ENCODE peak calls at places on chromosomes 1 and 21, in six cellular contexts. T is IMR-90; I is right cardiac atrium; V is fibroblast of lung; P is kidney; Q is CD8-positive, alpha-beta memory T cell. O is an unnamed sample. For H3K4me1, the result is how much of the 10 kb centered on the place peaks cover.

GRCh38 chr1:152479792-152480595 is 30.6 kb upstream of the LCE5A start:
- DNase-seq in Q (peak), P (no peak), I (peak), V (no peak), T (peak), O (peak)

GRCh38 chr1:234562336-234562735 is 47.6 kb downstream of the IRF2BP2 start:
- DNase-seq in Q (no peak), V (no peak), P (no peak), I (no peak), T (no peak), O (no peak)

GRCh38 chr1:7298749-7299151 is 472.3 kb upstream of the VAMP3 start:
- DNase-seq in P (no peak), V (peak), T (peak), Q (no peak), I (no peak), O (no peak)

GRCh38 chr1:5918275-5918649 is 74.0 kb downstream of the NPHP4 start:
- DNase-seq in Q (no peak), P (no peak), I (no peak), V (no peak), T (no peak), O (no peak)

GRCh38 chr1:15417365-15417934 is 7.8 kb downstream of the EFHD2 start:
- DNase-seq in T (peak), P (no peak), I (peak), V (peak), Q (peak), O (no peak)

GRCh38 chr1:107250169-107250568 is 109.3 kb downstream of the NTNG1 start:
- DNase-seq in Q (no peak), P (no peak), T (no peak), I (no peak), V (peak), O (no peak)

GRCh38 chr1:117499071-117499470 is 106.8 kb upstream of the TENT5C start:
- DNase-seq in P (no peak), V (no peak), T (peak), I (no peak), Q (no peak), O (no peak)

GRCh38 chr21:46655230-46655629 is 19.8 kb downstream of the PRMT2 start:
- DNase-seq in P (no peak), I (no peak), Q (no peak), V (no peak), T (no peak), O (no peak)

GRCh38 chr1:86227026-86227425 is 70.5 kb upstream of the COL24A1 start:
- DNase-seq in P (no peak), Q (no peak), I (no peak), V (peak), T (no peak), O (no peak)

GRCh38 chr1:237492359-237492758 is 398.4 kb downstream of the ZP4 start:
- DNase-seq in P (no peak), T (no peak), I (no peak), V (no peak), Q (no peak), O (no peak)

GRCh38 chr1:47699492-47700220 is 261.8 kb downstream of the FOXD2 start:
- DNase-seq in I (no peak), T (no peak), P (no peak), V (no peak), Q (no peak), O (no peak)

GRCh38 chr1:11893907-11894251 is 32.3 kb downstream of the KIAA2013 start:
- DNase-seq in I (peak), P (no peak), Q (peak), T (peak), V (peak), O (no peak)

GRCh38 chr1:32496127-32496526 is 31.3 kb downstream of the ZBTB8B start:
- DNase-seq in V (peak), P (no peak), T (peak), Q (no peak), I (no peak), O (no peak)

GRCh38 chr1:219883400-219884332 is 44.7 kb downstream of the SLC30A10 start:
- DNase-seq in Q (no peak), P (no peak), T (no peak), I (no peak), V (no peak), O (no peak)
- H3K4me1 ChIP-seq in Q (under half), P (under half), T (under half), I (under half), V (under half), O (under half)

DNA sequence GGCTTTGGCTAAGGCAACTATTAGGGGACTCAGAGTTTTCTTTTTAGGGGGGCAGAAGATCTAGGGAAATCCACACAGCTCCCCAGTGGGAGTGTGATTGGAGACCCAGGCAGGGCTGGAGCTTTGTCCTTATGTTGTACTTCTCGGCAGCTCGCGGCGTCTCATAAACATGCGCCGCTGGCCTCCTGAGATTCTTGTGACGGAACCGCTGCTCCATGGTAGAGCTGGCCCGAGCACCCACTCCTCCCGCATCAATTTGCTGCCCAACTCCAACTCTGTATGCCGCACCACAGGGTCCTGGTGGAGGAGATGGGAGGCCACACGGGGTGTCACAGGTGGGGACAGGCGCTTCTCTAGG is 143.9 kb downstream of the GALNT2 start:
- DNase-seq in P (no peak), T (no peak), Q (no peak), I (peak), V (no peak), O (no peak)
- H3K4me1 ChIP-seq in P (under half), T (under half), Q (under half), I (under half), V (under half), O (under half)

GRCh38 chr1:156099282-156099681 is 15.2 kb upstream of the LMNA start:
- DNase-seq in T (no peak), P (no peak), V (no peak), Q (no peak), I (no peak), O (no peak)
- H3K4me1 ChIP-seq in T (under half), P (under half), V (under half), Q (under half), I (under half), O (under half)

GRCh38 chr1:225814381-225814780 is 4.5 kb downstream of the EPHX1 start:
- DNase-seq in V (no peak), T (no peak), I (peak), Q (no peak), P (no peak), O (no peak)
- H3K4me1 ChIP-seq in V (under half), T (under half), I (under half), Q (under half), P (half or more), O (under half)

O was measured in iPS DF 6.9.